ENCODE peak calls at places on chromosome 17, in ten cellular contexts. One of them, this sample, is unnamed.

GRCh38 chr17:35089846-35090193 is 26.3 kb upstream of the RFFL start:
- DNase-seq in substantia nigra: no peak
- DNase-seq in Calu3: peak
- DNase-seq in ACHN: peak
- DNase-seq in LHCN-M2: peak
- DNase-seq in activated T-cell treated with anti-CD3 and anti-CD28 coated beads, Interleukin-2, amount 50 U/mL, for 72 hours: peak
- DNase-seq in lung: no peak
- DNase-seq in stomach: no peak
- DNase-seq in C1 segment of cervical spinal cord: no peak
- DNase-seq in sciatic nerve: no peak
- DNase-seq in this sample: no peak

GRCh38 chr17:74542166-74542565 is 3.7 kb downstream of the CD300C start:
- DNase-seq in substantia nigra: no peak
- DNase-seq in Calu3: no peak
- DNase-seq in ACHN: no peak
- DNase-seq in LHCN-M2: no peak
- DNase-seq in activated T-cell treated with anti-CD3 and anti-CD28 coated beads, Interleukin-2, amount 50 U/mL, for 72 hours: no peak
- DNase-seq in lung: no peak
- DNase-seq in stomach: no peak
- DNase-seq in C1 segment of cervical spinal cord: no peak
- DNase-seq in sciatic nerve: no peak
- DNase-seq in this sample: no peak

GRCh38 chr17:66426397-66427033 is 124.1 kb downstream of the PRKCA start:
- DNase-seq in substantia nigra: no peak
- DNase-seq in Calu3: peak
- DNase-seq in ACHN: peak
- DNase-seq in LHCN-M2: no peak
- DNase-seq in activated T-cell treated with anti-CD3 and anti-CD28 coated beads, Interleukin-2, amount 50 U/mL, for 72 hours: peak
- DNase-seq in lung: no peak
- DNase-seq in stomach: no peak
- DNase-seq in C1 segment of cervical spinal cord: no peak
- DNase-seq in sciatic nerve: no peak
- DNase-seq in this sample: peak

GRCh38 chr17:3912827-3913226 is 3.4 kb downstream of the P2RX1 start:
- DNase-seq in substantia nigra: no peak
- DNase-seq in Calu3: no peak
- DNase-seq in ACHN: no peak
- DNase-seq in LHCN-M2: no peak
- DNase-seq in activated T-cell treated with anti-CD3 and anti-CD28 coated beads, Interleukin-2, amount 50 U/mL, for 72 hours: no peak
- DNase-seq in lung: no peak
- DNase-seq in stomach: no peak
- DNase-seq in C1 segment of cervical spinal cord: no peak
- DNase-seq in sciatic nerve: no peak
- DNase-seq in this sample: no peak

GRCh38 chr17:53792997-53793396 is 29.7 kb upstream of the KIF2B start:
- DNase-seq in substantia nigra: no peak
- DNase-seq in Calu3: no peak
- DNase-seq in ACHN: no peak
- DNase-seq in LHCN-M2: no peak
- DNase-seq in activated T-cell treated with anti-CD3 and anti-CD28 coated beads, Interleukin-2, amount 50 U/mL, for 72 hours: no peak
- DNase-seq in lung: no peak
- DNase-seq in stomach: no peak
- DNase-seq in C1 segment of cervical spinal cord: no peak
- DNase-seq in sciatic nerve: no peak
- DNase-seq in this sample: no peak

GRCh38 chr17:28897769-28898259 is 281 bp upstream of the FLOT2 start:
- DNase-seq in substantia nigra: no peak
- DNase-seq in Calu3: no peak
- DNase-seq in ACHN: no peak
- DNase-seq in LHCN-M2: peak
- DNase-seq in activated T-cell treated with anti-CD3 and anti-CD28 coated beads, Interleukin-2, amount 50 U/mL, for 72 hours: no peak
- DNase-seq in lung: no peak
- DNase-seq in stomach: no peak
- DNase-seq in C1 segment of cervical spinal cord: no peak
- DNase-seq in sciatic nerve: no peak
- DNase-seq in this sample: no peak

GRCh38 chr17:64356304-64356686 is 34.4 kb downstream of the PECAM1 start:
- DNase-seq in substantia nigra: no peak
- DNase-seq in Calu3: no peak
- DNase-seq in ACHN: no peak
- DNase-seq in LHCN-M2: no peak
- DNase-seq in activated T-cell treated with anti-CD3 and anti-CD28 coated beads, Interleukin-2, amount 50 U/mL, for 72 hours: no peak
- DNase-seq in lung: no peak
- DNase-seq in stomach: no peak
- DNase-seq in C1 segment of cervical spinal cord: no peak
- DNase-seq in sciatic nerve: no peak
- DNase-seq in this sample: no peak

GRCh38 chr17:372157-373152 is 19.8 kb upstream of the RPH3AL start:
- DNase-seq in substantia nigra: no peak
- DNase-seq in Calu3: no peak
- DNase-seq in ACHN: no peak
- DNase-seq in LHCN-M2: no peak
- DNase-seq in activated T-cell treated with anti-CD3 and anti-CD28 coated beads, Interleukin-2, amount 50 U/mL, for 72 hours: no peak
- DNase-seq in lung: no peak
- DNase-seq in stomach: no peak
- DNase-seq in C1 segment of cervical spinal cord: no peak
- DNase-seq in sciatic nerve: no peak
- DNase-seq in this sample: no peak

GRCh38 chr17:57035971-57036481 is 49.0 kb upstream of the AKAP1 start:
- DNase-seq in substantia nigra: no peak
- DNase-seq in Calu3: no peak
- DNase-seq in ACHN: no peak
- DNase-seq in LHCN-M2: no peak
- DNase-seq in activated T-cell treated with anti-CD3 and anti-CD28 coated beads, Interleukin-2, amount 50 U/mL, for 72 hours: no peak
- DNase-seq in lung: peak
- DNase-seq in stomach: peak
- DNase-seq in C1 segment of cervical spinal cord: no peak
- DNase-seq in sciatic nerve: no peak
- DNase-seq in this sample: peak

GRCh38 chr17:64240741-64241347 is 22.2 kb downstream of the TEX2 start:
- DNase-seq in substantia nigra: peak
- DNase-seq in Calu3: no peak
- DNase-seq in ACHN: no peak
- DNase-seq in LHCN-M2: peak
- DNase-seq in activated T-cell treated with anti-CD3 and anti-CD28 coated beads, Interleukin-2, amount 50 U/mL, for 72 hours: no peak
- DNase-seq in lung: peak
- DNase-seq in stomach: no peak
- DNase-seq in C1 segment of cervical spinal cord: no peak
- DNase-seq in sciatic nerve: peak
- DNase-seq in this sample: peak

GRCh38 chr17:1959871-1960569 is 65.1 kb downstream of the RTN4RL1 start:
- DNase-seq in substantia nigra: no peak
- DNase-seq in Calu3: no peak
- DNase-seq in ACHN: no peak
- DNase-seq in LHCN-M2: no peak
- DNase-seq in activated T-cell treated with anti-CD3 and anti-CD28 coated beads, Interleukin-2, amount 50 U/mL, for 72 hours: no peak
- DNase-seq in lung: no peak
- DNase-seq in stomach: no peak
- DNase-seq in C1 segment of cervical spinal cord: no peak
- DNase-seq in sciatic nerve: no peak
- DNase-seq in this sample: no peak

GRCh38 chr17:81429813-81430510 is 34.7 kb downstream of the BAHCC1 start:
- DNase-seq in substantia nigra: peak
- DNase-seq in Calu3: no peak
- DNase-seq in ACHN: peak
- DNase-seq in LHCN-M2: no peak
- DNase-seq in activated T-cell treated with anti-CD3 and anti-CD28 coated beads, Interleukin-2, amount 50 U/mL, for 72 hours: no peak
- DNase-seq in lung: no peak
- DNase-seq in stomach: no peak
- DNase-seq in C1 segment of cervical spinal cord: no peak
- DNase-seq in sciatic nerve: no peak
- DNase-seq in this sample: no peak

GRCh38 chr17:73773702-73774101 is 129.5 kb upstream of the SDK2 start:
- DNase-seq in substantia nigra: no peak
- DNase-seq in Calu3: no peak
- DNase-seq in ACHN: no peak
- DNase-seq in LHCN-M2: no peak
- DNase-seq in activated T-cell treated with anti-CD3 and anti-CD28 coated beads, Interleukin-2, amount 50 U/mL, for 72 hours: no peak
- DNase-seq in lung: no peak
- DNase-seq in stomach: no peak
- DNase-seq in C1 segment of cervical spinal cord: no peak
- DNase-seq in sciatic nerve: no peak
- DNase-seq in this sample: no peak